ENCODE peak calls at places on chromosomes 7 and 10, in four cellular contexts. Z, X, T and Q are unnamed samples.
A peak's percentile ranks its signal among the peaks of the same experiment; 100 is the strongest.

GRCh38 chr10:121974535-121975294 is at the start of gene NSMCE4A:
- DNase-seq in Z (peak; percentile 64), X (peak; percentile 82), T (peak; percentile 76), Q (peak; percentile 75)

GRCh38 chr7:137874390-137874789 is 27.6 kb upstream of the DGKI start:
- DNase-seq in Z (no peak), X (no peak), T (peak; percentile 96), Q (no peak)

GRCh38 chr10:73899401-73899780 is 11.5 kb upstream of the PLAU start:
- DNase-seq in Z (no peak), X (no peak), T (peak; percentile 88), Q (peak; percentile 86)

GRCh38 chr7:80450621-80451308 is 61.1 kb downstream of the GNAT3 start:
- DNase-seq in Z (no peak), X (no peak), T (peak; percentile 78), Q (no peak)

GRCh38 chr7:93040355-93040754 is 77.4 kb downstream of the SAMD9 start:
- DNase-seq in Z (no peak), X (no peak), T (no peak), Q (no peak)

GRCh38 chr7:151705744-151706567 is 171.0 kb downstream of the PRKAG2 start:
- DNase-seq in Z (no peak), X (peak; percentile 32), T (peak; percentile 76), Q (peak; percentile 58)

GRCh38 chr7:88226886-88227516 is 7.2 kb upstream of the SRI start:
- DNase-seq in Z (no peak), X (peak; percentile 83), T (peak; percentile 74), Q (peak; percentile 55)

GRCh38 chr7:137601642-137602041 is 245.1 kb downstream of the DGKI start:
- DNase-seq in Z (no peak), X (no peak), T (no peak), Q (no peak)

GRCh38 chr7:99036531-99037175 is 107.3 kb downstream of the SMURF1 start:
- DNase-seq in Z (no peak), X (no peak), T (peak; percentile 90), Q (no peak)

GRCh38 chr10:121928528-121928884 is 675 bp upstream of the ATE1 start:
- DNase-seq in Z (peak; percentile 1), X (no peak), T (peak; percentile 26), Q (no peak)

DNA sequence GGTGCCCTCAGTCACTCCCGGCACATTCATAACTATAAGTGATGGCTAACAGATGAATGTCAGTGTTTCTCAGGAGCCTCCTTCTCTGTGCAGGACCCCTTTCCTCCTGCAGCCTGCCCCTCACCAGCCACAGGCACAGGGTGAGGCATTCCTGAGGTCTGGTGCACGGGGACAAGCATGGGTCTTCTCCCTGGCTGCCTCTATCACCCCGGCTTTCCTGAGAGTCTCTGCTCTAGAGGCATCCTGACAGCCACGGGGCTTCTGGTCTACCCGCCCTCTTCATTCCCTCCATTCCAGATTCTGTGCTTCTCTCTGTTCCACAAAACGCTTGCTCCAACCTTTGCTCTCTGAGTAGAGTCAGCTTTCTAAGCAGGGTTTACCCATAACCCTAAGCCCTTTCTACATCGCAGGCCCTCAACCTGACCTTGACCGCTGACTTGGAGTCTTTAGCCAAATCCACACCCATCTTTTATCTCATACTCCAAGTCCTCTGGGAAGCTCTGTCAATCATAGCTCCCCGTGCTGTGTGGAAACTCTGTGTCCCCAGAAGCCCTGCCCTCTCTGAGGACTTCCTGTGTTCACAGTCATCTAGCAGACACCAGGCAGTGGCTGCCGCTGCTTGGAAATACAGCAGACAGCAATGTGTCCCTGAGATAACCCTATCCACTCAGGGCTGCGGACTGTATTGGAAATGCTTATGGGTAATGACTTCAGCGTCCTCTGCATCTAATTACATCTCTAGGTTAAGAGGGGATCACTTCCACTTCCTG is 159.0 kb downstream of the SFMBT2 start:
- DNase-seq in Z (no peak), X (no peak), T (no peak), Q (no peak)
- TF ChIP-seq CTCF in Z (no peak), X (no peak), T (no peak), Q (no peak)

GRCh38 chr7:142959202-142959601 is 3.0 kb downstream of the KEL start:
- DNase-seq in Z (no peak), X (no peak), T (no peak), Q (no peak)

GRCh38 chr7:142961595-142961972 is 579 bp downstream of the KEL start:
- DNase-seq in Z (no peak), X (no peak), T (no peak), Q (no peak)

GRCh38 chr7:142961973-142962913 is at the start of gene KEL:
- DNase-seq in Z (no peak), X (no peak), T (no peak), Q (no peak)

GRCh38 chr7:142963993-142964392 is 1.8 kb upstream of the KEL start:
- DNase-seq in Z (no peak), X (no peak), T (no peak), Q (no peak)

GRCh38 chr7:142960955-142961512 is 1.1 kb downstream of the KEL start:
- DNase-seq in Z (no peak), X (no peak), T (no peak), Q (peak; percentile 43)
- TF ChIP-seq CTCF in Z (no peak), X (no peak), T (no peak), Q (peak; percentile 25)

GRCh38 chr7:150404785-150405583 is 25.9 kb downstream of the ZNF775 start:
- DNase-seq in Z (peak; percentile 66), X (peak; percentile 92), T (peak; percentile 92), Q (peak; percentile 80)
- TF ChIP-seq CTCF in Z (no peak), X (no peak), T (no peak), Q (no peak)

GRCh38 chr10:108052981-108053380 is 888.5 kb upstream of the SORCS1 start:
- DNase-seq in Z (no peak), X (no peak), T (no peak), Q (no peak)

GRCh38 chr10:108051218-108051617 is 886.7 kb upstream of the SORCS1 start:
- DNase-seq in Z (no peak), X (no peak), T (no peak), Q (no peak)

GRCh38 chr10:108049668-108050067 is 885.2 kb upstream of the SORCS1 start:
- DNase-seq in Z (no peak), X (no peak), T (no peak), Q (no peak)

GRCh38 chr10:108050626-108051025 is 886.1 kb upstream of the SORCS1 start:
- DNase-seq in Z (no peak), X (no peak), T (no peak), Q (no peak)

GRCh38 chr10:108048898-108049297 is 884.4 kb upstream of the SORCS1 start:
- DNase-seq in Z (no peak), X (no peak), T (no peak), Q (no peak)
- TF ChIP-seq CTCF in Z (no peak), X (no peak), T (no peak), Q (no peak)